ENCODE peak calls at places on chromosomes 2 and 18, in four cellular contexts. M is sigmoid colon, N is heart right ventricle, R is kidney. G is an unnamed sample. For H3K9me3, the result is how much of the 10 kb centered on the place peaks cover.

GRCh38 chr2:127479219-127479825 is 47.0 kb downstream of the IWS1 start:
- DNase-seq in R (no peak), M (no peak), N (no peak), G (peak)

GRCh38 chr18:43751835-43752234 is 474.5 kb upstream of the SYT4 start:
- DNase-seq in M (no peak), R (no peak), N (no peak), G (no peak)

GRCh38 chr2:28545590-28546195 is 49.8 kb downstream of the PLB1 start:
- DNase-seq in M (peak), N (no peak), R (no peak), G (no peak)

GRCh38 chr18:212780-213179 is 54.4 kb downstream of the USP14 start:
- DNase-seq in M (no peak), R (no peak), N (no peak), G (no peak)

GRCh38 chr18:11322006-11322405 is 172.6 kb upstream of the PIEZO2 start:
- DNase-seq in M (no peak), R (no peak), N (no peak), G (peak)

GRCh38 chr18:44536041-44536440 is 144.6 kb upstream of the SETBP1 start:
- DNase-seq in R (no peak), M (no peak), N (no peak), G (no peak)

GRCh38 chr18:42364042-42364441 is 409.0 kb downstream of the PIK3C3 start:
- DNase-seq in R (no peak), M (no peak), N (no peak), G (no peak)

GRCh38 chr2:47682231-47682749 is 100.7 kb upstream of the MSH6 start:
- DNase-seq in R (no peak), N (no peak), M (no peak), G (no peak)

GRCh38 chr18:10860937-10861336 is 288.4 kb downstream of the PIEZO2 start:
- DNase-seq in N (no peak), M (no peak), R (no peak), G (peak)

GRCh38 chr2:128438586-128438985 is 119.9 kb upstream of the HS6ST1 start:
- DNase-seq in M (peak), R (no peak), N (no peak), G (peak)

GRCh38 chr2:163157891-163158511 is 319.4 kb upstream of the KCNH7 start:
- DNase-seq in R (no peak), N (no peak), M (no peak), G (peak)

GRCh38 chr2:102119255-102119654 is 23.3 kb upstream of the IL1R1 start:
- DNase-seq in N (no peak), M (no peak), R (no peak), G (no peak)

GRCh38 chr2:237870754-237871651 is 11.6 kb downstream of the RAMP1 start:
- DNase-seq in R (no peak), M (peak), N (no peak), G (no peak)

GRCh38 chr18:57747809-57748680 is 55.1 kb downstream of the ATP8B1 start:
- DNase-seq in M (no peak), N (no peak), R (no peak), G (no peak)

GRCh38 chr2:24209389-24210105 is 34.7 kb downstream of the FAM228A start:
- DNase-seq in N (no peak), R (no peak), M (no peak), G (no peak)

GRCh38 chr2:109383505-109384307 is 230.1 kb downstream of the SEPTIN10 start:
- DNase-seq in N (no peak), R (peak), M (peak), G (no peak)

GRCh38 chr2:239106314-239106908 is 258.5 kb downstream of the TWIST2 start:
- DNase-seq in N (peak), R (no peak), M (no peak), G (no peak)

GRCh38 chr2:144459937-144460336 is 60.0 kb downstream of the ZEB2 start:
- DNase-seq in R (no peak), M (no peak), N (no peak), G (peak)

GRCh38 chr2:75136001-75136400 is 63.3 kb downstream of the TACR1 start:
- DNase-seq in N (no peak), M (no peak), R (no peak), G (no peak)

GRCh38 chr2:103165836-103166235 is 404.0 kb downstream of the TMEM182 start:
- DNase-seq in R (no peak), M (no peak), N (no peak), G (no peak)

GRCh38 chr18:21740474-21740723 is 193 bp upstream of the MIB1 start:
- DNase-seq in M (peak), R (no peak), N (peak), G (no peak)

GRCh38 chr18:21313576-21313975 is 71.5 kb downstream of the GREB1L start:
- DNase-seq in R (no peak), M (no peak), N (no peak), G (no peak)

GRCh38 chr2:236580746-236581355 is 11.2 kb downstream of the ACKR3 start:
- DNase-seq in N (no peak), R (no peak), M (peak), G (no peak)

GRCh38 chr2:71545572-71546274 is 92.4 kb downstream of the DYSF start:
- DNase-seq in R (peak), N (peak), M (peak), G (no peak)

GRCh38 chr2:38610851-38611801 is 8.4 kb upstream of the HNRNPLL start:
- DNase-seq in N (no peak), M (no peak), R (no peak), G (no peak)

GRCh38 chr2:102112692-102113665 is 29.6 kb upstream of the IL1R1 start:
- DNase-seq in M (no peak), R (no peak), N (no peak), G (peak)

GRCh38 chr2:220509921-220510320 is 882.5 kb downstream of the SLC4A3 start:
- DNase-seq in N (no peak), M (no peak), R (no peak), G (no peak)

GRCh38 chr2:174546519-174547506 is 50.8 kb downstream of the WIPF1 start:
- DNase-seq in R (no peak), M (no peak), N (no peak), G (no peak)

GRCh38 chr18:7793100-7793499 is 226.0 kb downstream of the PTPRM start:
- DNase-seq in R (no peak), M (no peak), N (no peak), G (no peak)

GRCh38 chr2:207226671-207227061 is 60.9 kb upstream of the KLF7 start:
- DNase-seq in R (no peak), M (no peak), N (no peak), G (no peak)

GRCh38 chr2:238730001-238730669 is 117.8 kb upstream of the TWIST2 start:
- DNase-seq in N (no peak), R (no peak), M (no peak), G (no peak)

GRCh38 chr2:239003933-239004636 is 156.2 kb downstream of the TWIST2 start:
- DNase-seq in N (no peak), M (peak), R (peak), G (no peak)

GRCh38 chr2:157471078-157471477 is 27.2 kb upstream of the CYTIP start:
- DNase-seq in M (no peak), N (no peak), R (no peak), G (no peak)

GRCh38 chr18:34929336-34929780 is 111.9 kb upstream of the MAPRE2 start:
- DNase-seq in N (no peak), R (no peak), M (no peak), G (no peak)

GRCh38 chr18:5895300-5895885 is at the start of gene TMEM200C:
- DNase-seq in M (peak), R (peak), N (peak), G (no peak)

GRCh38 chr2:24855703-24856102 is 62.5 kb downstream of the CENPO start:
- DNase-seq in M (peak), R (peak), N (no peak), G (no peak)

GRCh38 chr2:18664421-18664820 is 75.1 kb upstream of the NT5C1B start:
- DNase-seq in R (no peak), M (no peak), N (no peak), G (no peak)

GRCh38 chr2:27885656-27886055 is 4.5 kb downstream of the RBKS start:
- DNase-seq in N (no peak), M (no peak), R (no peak), G (no peak)

GRCh38 chr2:27972311-27972710 is 81.8 kb downstream of the BABAM2 start:
- DNase-seq in N (no peak), R (no peak), M (no peak), G (no peak)

GRCh38 chr2:147181351-147182029 is 663.3 kb upstream of the ACVR2A start:
- DNase-seq in R (no peak), N (no peak), M (no peak), G (no peak)

DNA sequence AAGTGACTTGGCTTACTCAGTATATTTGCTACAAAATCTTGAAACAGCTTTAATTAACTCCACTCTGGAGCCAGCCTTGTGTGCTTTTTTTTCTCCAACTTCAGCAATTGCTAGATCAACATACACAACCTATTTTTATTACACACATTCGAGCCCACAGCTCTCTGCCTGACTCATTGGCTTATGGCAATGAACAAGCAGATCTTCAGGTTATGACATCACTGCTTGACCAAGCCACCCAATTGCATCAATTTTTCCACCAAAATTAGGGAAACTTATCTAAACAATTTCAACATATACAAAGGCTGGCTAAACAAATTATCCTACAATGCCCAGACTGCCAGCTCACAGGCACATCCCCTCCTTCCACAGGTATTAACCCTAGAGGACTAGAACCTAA is 39.6 kb upstream of the PDK1 start:
- DNase-seq in R (no peak), N (no peak), M (no peak), G (no peak)
- H3K9me3 ChIP-seq in R (under half), N (under half), M (under half), G (under half)

GRCh38 chr2:34099377-34099776 is 500.3 kb upstream of the FAM98A start:
- DNase-seq in R (no peak), M (no peak), N (no peak), G (no peak)

GRCh38 chr2:34105015-34105767 is 506.1 kb upstream of the FAM98A start:
- DNase-seq in N (no peak), M (no peak), R (no peak), G (peak)

GRCh38 chr2:34102359-34102758 is 503.3 kb upstream of the FAM98A start:
- DNase-seq in M (no peak), R (no peak), N (no peak), G (peak)

GRCh38 chr2:34104601-34105000 is 505.5 kb upstream of the FAM98A start:
- DNase-seq in R (no peak), N (no peak), M (no peak), G (peak)

DNA sequence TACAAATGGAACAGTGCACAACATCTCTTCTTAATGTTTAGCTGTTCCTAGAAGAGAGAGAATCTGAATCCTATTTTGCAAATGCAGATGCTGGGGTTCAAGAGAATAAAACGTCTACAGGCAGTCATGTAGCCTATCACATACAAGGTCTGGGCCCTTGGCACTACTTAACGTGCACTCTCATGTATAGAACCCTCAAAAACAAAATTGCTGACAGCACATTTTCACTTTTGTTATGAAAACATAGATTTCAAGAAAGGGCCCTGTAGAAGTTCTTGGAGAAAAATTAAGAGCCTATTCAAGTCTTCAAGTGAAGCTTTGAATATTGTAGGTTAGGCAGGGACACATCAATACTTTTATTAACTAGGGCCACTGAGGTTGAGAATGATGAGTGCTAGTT is 504.3 kb upstream of the FAM98A start:
- DNase-seq in R (no peak), N (no peak), M (no peak), G (no peak)
- H3K27ac ChIP-seq in R (no peak), N (no peak), M (no peak), G (peak)

GRCh38 chr2:44389895-44390294 is 28.1 kb downstream of the CAMKMT start:
- DNase-seq in M (no peak), N (no peak), R (no peak), G (no peak)

GRCh38 chr2:44392338-44392943 is 30.7 kb downstream of the CAMKMT start:
- DNase-seq in N (peak), M (no peak), R (no peak), G (no peak)

DNA sequence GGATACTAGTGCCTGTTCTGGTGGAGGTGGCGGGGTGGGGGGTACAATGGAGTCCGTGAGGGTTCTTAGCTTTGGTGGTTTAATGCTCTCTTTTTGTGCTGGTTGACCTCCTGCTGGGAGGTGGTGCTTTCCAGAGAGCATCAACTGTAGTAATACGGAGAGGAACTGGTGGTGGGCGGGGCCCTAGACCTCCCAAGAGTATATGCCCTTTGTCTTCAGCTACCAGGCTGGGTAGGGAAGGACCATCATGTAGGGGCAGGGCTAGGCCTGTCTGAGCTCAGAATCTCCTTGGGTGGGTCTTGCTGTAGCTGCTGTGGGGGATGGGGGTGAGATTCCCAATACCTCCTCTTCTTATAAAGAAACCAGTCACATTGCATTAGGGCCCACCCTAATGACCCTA is 27.1 kb downstream of the CAMKMT start:
- DNase-seq in R (peak), N (no peak), M (no peak), G (peak)
- H3K4me3 ChIP-seq in R (no peak), N (no peak), M (no peak), G (no peak)

GRCh38 chr2:233692648-233693047 is at the start of gene UGT1A6:
- DNase-seq in R (no peak), N (no peak), M (no peak), G (no peak)
- H3K9me3 ChIP-seq in R (under half), N (under half), M (under half), G (under half)

GRCh38 chr18:24630346-24630880 is 170.0 kb downstream of the HRH4 start:
- DNase-seq in N (no peak), M (no peak), R (no peak), G (no peak)

GRCh38 chr18:24629926-24630325 is 169.5 kb downstream of the HRH4 start:
- DNase-seq in N (no peak), M (no peak), R (no peak), G (no peak)

GRCh38 chr18:24633121-24633520 is 172.7 kb downstream of the HRH4 start:
- DNase-seq in M (no peak), N (no peak), R (no peak), G (no peak)

GRCh38 chr18:24631238-24632025 is 171.0 kb downstream of the HRH4 start:
- DNase-seq in M (no peak), N (peak), R (no peak), G (no peak)

DNA sequence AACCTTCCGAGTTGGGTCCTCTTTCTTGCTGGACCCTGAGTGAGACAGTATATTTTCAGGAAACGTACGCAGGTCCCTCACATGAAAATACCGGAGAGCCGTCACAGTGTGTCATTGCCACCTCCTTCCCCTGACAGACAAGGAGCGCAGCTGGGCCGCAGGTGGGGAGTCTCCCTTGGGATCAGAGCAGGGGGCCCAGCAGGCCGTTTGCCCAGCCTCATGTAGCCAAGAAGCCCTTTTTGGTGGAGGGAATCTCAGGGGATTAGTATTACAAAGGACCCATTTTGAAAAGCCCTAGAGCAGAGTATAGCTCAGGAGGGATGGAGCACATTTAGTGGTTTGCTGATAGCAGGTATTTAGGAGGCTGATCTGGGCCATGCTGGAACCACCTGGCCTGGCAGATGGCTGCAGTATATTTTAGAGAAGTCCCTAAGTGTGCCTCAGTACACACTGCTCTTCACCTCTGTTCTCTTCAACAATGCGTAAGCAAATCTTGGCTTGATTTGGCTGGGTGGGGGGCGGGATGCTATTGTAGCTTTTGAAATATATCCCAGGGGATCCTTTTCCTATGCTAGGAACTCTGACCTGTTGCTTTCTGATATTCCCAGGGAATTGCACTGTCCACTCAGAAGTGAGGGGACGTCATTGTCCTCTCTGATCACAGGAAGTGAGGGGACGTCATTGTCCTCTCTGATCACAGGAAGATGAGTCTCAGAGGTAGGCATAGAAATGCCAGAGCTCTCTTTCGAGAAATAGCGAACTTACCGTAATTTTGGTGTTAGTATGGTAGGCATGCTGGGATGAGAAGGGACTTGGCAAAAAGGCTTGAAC is 171.9 kb downstream of the HRH4 start:
- DNase-seq in N (no peak), R (no peak), M (no peak), G (no peak)
- H3K27ac ChIP-seq in N (peak), R (no peak), M (no peak), G (no peak)

DNA sequence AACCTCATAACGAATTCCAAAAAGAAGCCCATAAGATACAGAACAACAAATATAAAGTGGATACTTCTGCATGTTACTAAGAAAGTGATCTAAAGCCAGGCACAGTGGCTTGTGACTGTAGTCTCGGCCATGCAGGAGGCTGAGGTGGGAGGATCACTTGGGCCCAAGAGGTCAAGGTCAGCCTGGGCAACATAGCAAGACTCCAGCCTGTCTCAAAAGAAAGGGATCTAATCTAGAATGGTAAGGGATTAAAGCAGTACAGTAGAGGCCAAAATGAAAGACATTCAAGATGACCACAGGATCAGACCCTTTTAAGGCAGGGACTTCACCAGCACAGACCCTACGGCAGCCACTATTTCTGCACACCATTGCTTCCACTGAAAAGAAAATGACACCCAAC is 3.8 kb downstream of the COBLL1 start:
- DNase-seq in M (no peak), R (no peak), N (no peak), G (no peak)
- H3K4me3 ChIP-seq in M (no peak), R (peak), N (peak), G (no peak)

DNA sequence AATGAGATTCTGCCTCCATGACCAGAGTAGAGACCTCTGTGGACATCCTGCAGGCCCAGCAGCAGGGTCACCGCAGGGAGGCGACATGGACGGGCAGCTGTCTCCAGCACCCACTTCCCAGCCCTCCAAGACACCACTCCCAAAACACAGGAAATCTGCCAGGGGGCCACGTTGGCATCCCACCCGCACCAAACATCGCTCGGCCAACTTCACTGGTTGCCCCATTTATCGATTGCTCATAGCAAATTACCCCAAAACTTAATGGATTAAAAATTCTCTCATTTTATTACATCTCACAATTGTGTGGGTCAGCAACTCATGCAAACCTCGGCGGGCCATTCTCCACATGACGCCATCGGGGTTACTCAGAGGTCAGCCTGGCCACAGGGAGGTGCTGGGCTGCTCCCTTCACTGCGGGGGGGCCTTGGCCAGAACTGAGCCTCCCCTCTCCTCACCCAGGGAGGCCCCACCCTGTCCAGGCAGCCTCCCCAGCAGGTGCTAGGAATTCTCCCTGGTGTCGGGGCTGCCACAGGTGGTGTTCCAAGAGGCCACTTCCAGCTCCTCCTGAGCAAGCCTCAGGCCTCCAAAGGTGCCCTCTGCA is 420.7 kb upstream of the MYT1L start:
- DNase-seq in M (no peak), R (peak), N (no peak), G (no peak)
- H3K9me3 ChIP-seq in M (under half), R (under half), N (under half), G (under half)

DNA sequence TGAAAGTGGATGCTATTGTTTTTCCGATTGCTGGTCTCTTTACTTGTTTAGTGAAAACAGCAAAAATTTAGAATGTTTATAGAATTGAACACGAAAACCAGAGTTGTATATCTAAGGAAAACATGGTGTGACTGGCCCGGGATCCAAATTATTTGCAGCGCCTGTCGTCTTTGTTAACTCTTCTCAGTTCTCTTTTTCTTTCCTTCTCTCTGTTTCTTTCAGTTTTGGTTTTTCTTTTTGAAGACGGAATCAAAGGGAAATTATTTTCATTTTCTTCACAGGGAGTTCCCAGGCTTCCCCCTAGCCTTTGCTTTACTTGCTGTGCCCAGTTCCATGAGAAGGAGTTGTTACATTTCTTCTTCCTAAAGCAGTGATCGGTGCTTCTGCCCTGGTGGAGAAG is 76.0 kb downstream of the AGAP1 start:
- DNase-seq in N (no peak), R (peak), M (no peak), G (peak)
- H3K27ac ChIP-seq in N (no peak), R (peak), M (no peak), G (peak)

G was measured in SJSA1.